ENCODE peak calls at places on chromosomes 7 and 10, in four cellular contexts. One of them, this sample, is unnamed. For H4K20me1, the result is how much of the 10 kb centered on the place peaks cover.

GRCh38 chr7:44970521-44971051 is 8.2 kb downstream of the MYO1G start:
- DNase-seq in IMR-90: no peak
- DNase-seq in PC-3: no peak
- DNase-seq in HCT116: no peak
- DNase-seq in this sample: no peak

GRCh38 chr7:156111-157007 is 36.0 kb upstream of the FAM20C start:
- DNase-seq in IMR-90: no peak
- DNase-seq in PC-3: no peak
- DNase-seq in HCT116: no peak
- DNase-seq in this sample: no peak

GRCh38 chr7:127189885-127190284 is 62.9 kb downstream of the GRM8 start:
- DNase-seq in IMR-90: no peak
- DNase-seq in PC-3: no peak
- DNase-seq in HCT116: no peak
- DNase-seq in this sample: no peak

GRCh38 chr10:17026686-17027485 is 102.7 kb downstream of the CUBN start:
- DNase-seq in IMR-90: peak
- DNase-seq in PC-3: peak
- DNase-seq in HCT116: no peak
- DNase-seq in this sample: peak

GRCh38 chr7:113076703-113077102 is 9.9 kb downstream of the GPR85 start:
- DNase-seq in IMR-90: no peak
- DNase-seq in PC-3: no peak
- DNase-seq in HCT116: no peak
- DNase-seq in this sample: no peak

GRCh38 chr7:45267262-45267661 is 109.7 kb downstream of the RAMP3 start:
- DNase-seq in IMR-90: peak
- DNase-seq in PC-3: no peak
- DNase-seq in HCT116: no peak
- DNase-seq in this sample: peak

GRCh38 chr10:121956111-121957061 is 18.6 kb downstream of the NSMCE4A start:
- DNase-seq in IMR-90: peak
- DNase-seq in PC-3: peak
- DNase-seq in HCT116: no peak
- DNase-seq in this sample: peak

GRCh38 chr10:103895458-103896186 is 22.4 kb downstream of the STN1 start:
- DNase-seq in IMR-90: peak
- DNase-seq in PC-3: peak
- DNase-seq in HCT116: peak
- DNase-seq in this sample: peak

GRCh38 chr10:67977246-67977645 is 92.8 kb downstream of the SIRT1 start:
- DNase-seq in IMR-90: no peak
- DNase-seq in PC-3: no peak
- DNase-seq in HCT116: no peak
- DNase-seq in this sample: no peak

GRCh38 chr7:134414109-134414508 is 44.8 kb downstream of the AKR1B1 start:
- DNase-seq in IMR-90: no peak
- DNase-seq in PC-3: no peak
- DNase-seq in HCT116: no peak
- DNase-seq in this sample: no peak

GRCh38 chr10:92839191-92840085 is 8.9 kb upstream of the EXOC6 start:
- DNase-seq in IMR-90: peak
- DNase-seq in PC-3: no peak
- DNase-seq in HCT116: no peak
- DNase-seq in this sample: no peak

GRCh38 chr10:30127120-30127541 is 67.7 kb upstream of the JCAD start:
- DNase-seq in IMR-90: no peak
- DNase-seq in PC-3: no peak
- DNase-seq in HCT116: no peak
- DNase-seq in this sample: no peak

GRCh38 chr10:46296629-46297275 is 10.0 kb downstream of the ANTXRL start:
- DNase-seq in IMR-90: no peak
- DNase-seq in PC-3: no peak
- DNase-seq in HCT116: no peak
- DNase-seq in this sample: no peak

GRCh38 chr10:93818086-93818485 is 60.4 kb downstream of the LGI1 start:
- DNase-seq in IMR-90: no peak
- DNase-seq in PC-3: no peak
- DNase-seq in HCT116: no peak
- DNase-seq in this sample: no peak

GRCh38 chr7:82507976-82508677 is 64.5 kb upstream of the CACNA2D1 start:
- DNase-seq in IMR-90: no peak
- DNase-seq in PC-3: no peak
- DNase-seq in HCT116: no peak
- DNase-seq in this sample: no peak

GRCh38 chr10:70232859-70233108 is 445 bp downstream of the PPA1 start:
- DNase-seq in IMR-90: no peak
- DNase-seq in PC-3: no peak
- DNase-seq in HCT116: no peak
- DNase-seq in this sample: no peak

GRCh38 chr7:17233643-17234397 is 64.6 kb upstream of the AHR start:
- DNase-seq in IMR-90: no peak
- DNase-seq in PC-3: peak
- DNase-seq in HCT116: no peak
- DNase-seq in this sample: no peak

GRCh38 chr7:142670504-142670903 is 78.8 kb upstream of the PRSS1 start:
- DNase-seq in IMR-90: no peak
- DNase-seq in PC-3: no peak
- DNase-seq in HCT116: no peak
- DNase-seq in this sample: no peak

GRCh38 chr7:157555308-157555707 is 218.5 kb downstream of the DNAJB6 start:
- DNase-seq in IMR-90: no peak
- DNase-seq in PC-3: peak
- DNase-seq in HCT116: no peak
- DNase-seq in this sample: no peak

GRCh38 chr10:21579291-21579690 is 45.3 kb downstream of the MLLT10 start:
- DNase-seq in IMR-90: no peak
- DNase-seq in PC-3: no peak
- DNase-seq in HCT116: no peak
- DNase-seq in this sample: no peak

GRCh38 chr7:42440951-42441350 is 203.9 kb upstream of the GLI3 start:
- DNase-seq in IMR-90: no peak
- DNase-seq in PC-3: no peak
- DNase-seq in HCT116: no peak
- DNase-seq in this sample: no peak

GRCh38 chr7:155962191-155962967 is 150.1 kb upstream of the SHH start:
- DNase-seq in IMR-90: peak
- DNase-seq in PC-3: peak
- DNase-seq in HCT116: peak
- DNase-seq in this sample: peak

GRCh38 chr10:48252354-48252650 is 22.2 kb downstream of the FRMPD2 start:
- DNase-seq in IMR-90: no peak
- DNase-seq in PC-3: no peak
- DNase-seq in HCT116: no peak
- DNase-seq in this sample: no peak

GRCh38 chr10:48249763-48250351 is 24.6 kb downstream of the FRMPD2 start:
- DNase-seq in IMR-90: no peak
- DNase-seq in PC-3: no peak
- DNase-seq in HCT116: no peak
- DNase-seq in this sample: no peak

GRCh38 chr10:48253970-48254657 is 20.4 kb downstream of the FRMPD2 start:
- DNase-seq in IMR-90: no peak
- DNase-seq in PC-3: peak
- DNase-seq in HCT116: no peak
- DNase-seq in this sample: peak

GRCh38 chr10:48251152-48251524 is 23.4 kb downstream of the FRMPD2 start:
- DNase-seq in IMR-90: no peak
- DNase-seq in PC-3: no peak
- DNase-seq in HCT116: no peak
- DNase-seq in this sample: peak

GRCh38 chr10:48251525-48252353 is 22.8 kb downstream of the FRMPD2 start:
- DNase-seq in IMR-90: no peak
- DNase-seq in PC-3: peak
- DNase-seq in HCT116: no peak
- DNase-seq in this sample: peak
- H2AFZ ChIP-seq in IMR-90: no peak
- H2AFZ ChIP-seq in PC-3: no peak
- H2AFZ ChIP-seq in HCT116: no peak
- H2AFZ ChIP-seq in this sample: peak

GRCh38 chr10:79252450-79252849 is 94.8 kb upstream of the PPIF start:
- DNase-seq in IMR-90: no peak
- DNase-seq in PC-3: no peak
- DNase-seq in HCT116: no peak
- DNase-seq in this sample: no peak

GRCh38 chr10:79256264-79256806 is 90.9 kb upstream of the PPIF start:
- DNase-seq in IMR-90: no peak
- DNase-seq in PC-3: no peak
- DNase-seq in HCT116: no peak
- DNase-seq in this sample: no peak

GRCh38 chr10:79254333-79255006 is 92.8 kb upstream of the PPIF start:
- DNase-seq in IMR-90: no peak
- DNase-seq in PC-3: no peak
- DNase-seq in HCT116: no peak
- DNase-seq in this sample: no peak

GRCh38 chr10:79255007-79255507 is 92.2 kb upstream of the PPIF start:
- DNase-seq in IMR-90: no peak
- DNase-seq in PC-3: no peak
- DNase-seq in HCT116: no peak
- DNase-seq in this sample: no peak

GRCh38 chr10:79253704-79254103 is 93.6 kb upstream of the PPIF start:
- DNase-seq in IMR-90: no peak
- DNase-seq in PC-3: no peak
- DNase-seq in HCT116: no peak
- DNase-seq in this sample: no peak
- H4K20me1 ChIP-seq in IMR-90: half or more
- H4K20me1 ChIP-seq in PC-3: under half
- H4K20me1 ChIP-seq in HCT116: under half
- H4K20me1 ChIP-seq in this sample: under half

DNA sequence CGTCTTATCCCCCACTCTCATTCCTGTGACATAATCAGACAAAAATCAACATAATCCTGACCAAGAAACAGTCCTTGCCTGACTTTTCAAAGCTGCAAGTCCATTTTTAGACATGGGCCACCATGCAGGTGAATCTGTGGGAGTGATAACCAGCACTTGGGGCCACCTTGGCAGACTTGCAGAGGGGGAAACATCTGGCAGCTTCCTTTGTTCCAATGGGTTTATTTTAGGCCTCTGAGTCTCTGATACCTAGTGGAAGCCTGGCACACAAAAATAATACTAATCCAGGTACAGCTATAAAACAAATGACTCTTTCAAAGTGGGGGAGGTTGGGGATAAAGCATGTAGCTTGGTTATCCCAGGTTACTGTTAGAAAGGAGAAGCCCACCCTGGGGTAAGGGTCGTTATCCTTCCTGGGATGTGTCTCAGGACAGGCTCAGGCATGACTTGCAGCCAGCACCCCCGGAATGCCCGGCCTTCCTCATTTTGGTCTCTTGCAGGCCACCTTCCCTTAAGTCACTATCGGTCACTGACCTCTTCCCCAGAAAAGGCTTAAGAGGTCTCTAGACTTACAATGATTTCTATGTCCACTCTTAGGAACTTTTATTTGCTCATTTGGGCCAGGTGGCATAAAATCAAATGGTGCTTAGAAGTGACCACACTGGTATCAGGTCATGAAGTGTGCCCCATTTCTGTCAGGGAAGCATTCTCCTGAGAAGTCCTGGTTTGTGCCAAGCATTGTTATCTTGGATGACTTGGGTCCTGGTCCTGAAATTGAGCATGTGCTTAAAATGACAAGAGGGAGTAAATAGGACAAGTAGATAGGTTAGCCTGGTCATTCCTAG is 37.6 kb downstream of the EEPD1 start:
- DNase-seq in IMR-90: peak
- DNase-seq in PC-3: no peak
- DNase-seq in HCT116: no peak
- DNase-seq in this sample: no peak
- H3K27ac ChIP-seq in IMR-90: peak
- H3K27ac ChIP-seq in PC-3: no peak
- H3K27ac ChIP-seq in HCT116: no peak
- H3K27ac ChIP-seq in this sample: no peak

DNA sequence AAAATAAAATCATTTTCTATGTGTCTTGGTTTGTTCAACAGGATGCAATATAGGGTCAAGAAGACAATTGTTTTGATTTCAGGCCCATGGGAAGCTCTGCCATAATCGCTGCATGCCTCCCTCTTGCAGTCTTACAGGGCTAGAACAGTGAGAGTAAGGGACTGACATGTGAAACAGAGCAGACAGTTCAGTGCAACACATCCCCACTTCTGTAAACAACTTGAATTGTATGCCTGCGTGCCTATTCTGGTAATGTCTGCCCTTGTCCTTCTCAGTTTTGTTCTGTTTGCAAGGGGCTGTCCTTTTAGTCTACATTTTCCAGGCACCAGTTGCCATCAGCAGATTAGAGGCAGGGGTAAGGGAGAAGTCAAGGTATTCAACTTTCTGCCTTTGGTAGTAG is 34.8 kb upstream of the GPR37 start:
- DNase-seq in IMR-90: no peak
- DNase-seq in PC-3: no peak
- DNase-seq in HCT116: no peak
- DNase-seq in this sample: no peak
- H2AFZ ChIP-seq in IMR-90: peak
- H2AFZ ChIP-seq in PC-3: no peak
- H2AFZ ChIP-seq in HCT116: no peak
- H2AFZ ChIP-seq in this sample: no peak

GRCh38 chr7:28024786-28025334 is 155.7 kb downstream of the JAZF1 start:
- DNase-seq in IMR-90: no peak
- DNase-seq in PC-3: no peak
- DNase-seq in HCT116: no peak
- DNase-seq in this sample: no peak
- H4K20me1 ChIP-seq in IMR-90: under half
- H4K20me1 ChIP-seq in PC-3: under half
- H4K20me1 ChIP-seq in HCT116: under half
- H4K20me1 ChIP-seq in this sample: under half

This sample was measured in mammary epithelial cell.